ENCODE peak calls at places on chromosomes 6 and 20, in nine cellular contexts. Q is Peyer's patch, H is body of pancreas, Y is ovary, O is IMR-90, N is heart left ventricle, A is K562, V is stomach, S is HCT116. M is an unnamed sample.

GRCh38 chr20:50837532-50838321 is 42.9 kb downstream of the BCAS4 start:
- DNase-seq in Q (peak), H (no peak), Y (peak), O (peak), N (no peak), A (peak), V (no peak), S (no peak), M (peak)

GRCh38 chr6:47041741-47042140 is 391 bp downstream of the ADGRF1 start:
- DNase-seq in Q (no peak), H (no peak), Y (no peak), O (no peak), N (no peak), A (no peak), V (no peak), S (no peak), M (no peak)

GRCh38 chr6:2384518-2384917 is 139.1 kb upstream of the GMDS start:
- DNase-seq in Q (no peak), H (no peak), Y (no peak), O (no peak), N (no peak), A (no peak), V (no peak), S (no peak), M (no peak)

GRCh38 chr20:409697-410559 is 1.8 kb downstream of the RBCK1 start:
- DNase-seq in Q (peak), H (peak), Y (no peak), O (no peak), N (no peak), A (no peak), V (no peak), S (no peak), M (no peak)

GRCh38 chr6:30557683-30557981 is 537 bp downstream of the PRR3 start:
- DNase-seq in Q (no peak), H (no peak), Y (no peak), O (no peak), N (no peak), A (no peak), V (no peak), S (peak), M (no peak)

GRCh38 chr6:144544266-144544830 is 259.2 kb downstream of the UTRN start:
- DNase-seq in Q (no peak), H (no peak), Y (no peak), O (no peak), N (no peak), A (no peak), V (no peak), S (no peak), M (no peak)

GRCh38 chr6:46704562-46704961 is 16.9 kb downstream of the TDRD6 start:
- DNase-seq in Q (no peak), H (no peak), Y (no peak), O (no peak), N (no peak), A (no peak), V (no peak), S (peak), M (no peak)

GRCh38 chr20:36881888-36882287 is 6.0 kb downstream of the TLDC2 start:
- DNase-seq in Q (peak), H (no peak), Y (no peak), O (no peak), N (no peak), A (no peak), V (no peak), S (no peak), M (no peak)

GRCh38 chr6:8268606-8269005 is 166.3 kb upstream of the EEF1E1 start:
- DNase-seq in Q (no peak), H (no peak), Y (no peak), O (no peak), N (no peak), A (no peak), V (no peak), S (no peak), M (no peak)

GRCh38 chr6:33064723-33065122 is 8.7 kb downstream of the HLA-DPA1 start:
- DNase-seq in Q (no peak), H (no peak), Y (no peak), O (no peak), N (no peak), A (no peak), V (no peak), S (no peak), M (no peak)

GRCh38 chr6:117449549-117450439 is 24.1 kb upstream of the ROS1 start:
- DNase-seq in Q (peak), H (peak), Y (peak), O (peak), N (no peak), A (peak), V (peak), S (peak), M (peak)

GRCh38 chr6:108689279-108690161 is 128.8 kb downstream of the FOXO3 start:
- DNase-seq in Q (peak), H (peak), Y (peak), O (peak), N (peak), A (peak), V (peak), S (peak), M (peak)

GRCh38 chr20:14234666-14235295 is 102.6 kb downstream of the FLRT3 start:
- DNase-seq in Q (no peak), H (no peak), Y (no peak), O (peak), N (no peak), A (no peak), V (no peak), S (no peak), M (no peak)

GRCh38 chr6:58198301-58198700 is 880.9 kb downstream of the PRIM2 start:
- DNase-seq in Q (no peak), H (no peak), Y (no peak), O (no peak), N (no peak), A (no peak), V (no peak), S (no peak), M (no peak)

GRCh38 chr6:158737710-158738615 is 81.2 kb downstream of the EZR start:
- DNase-seq in Q (peak), H (no peak), Y (no peak), O (peak), N (no peak), A (no peak), V (no peak), S (peak), M (no peak)

GRCh38 chr6:31794866-31795615 is 511 bp downstream of the VARS1 start:
- DNase-seq in Q (no peak), H (no peak), Y (no peak), O (no peak), N (no peak), A (peak), V (no peak), S (no peak), M (no peak)

GRCh38 chr6:168215121-168215808 is 104.3 kb downstream of the DACT2 start:
- DNase-seq in Q (no peak), H (no peak), Y (no peak), O (no peak), N (no peak), A (no peak), V (peak), S (no peak), M (no peak)

GRCh38 chr20:15609956-15610355 is 963.3 kb downstream of the KIF16B start:
- DNase-seq in Q (no peak), H (no peak), Y (no peak), O (no peak), N (no peak), A (no peak), V (no peak), S (no peak), M (no peak)

GRCh38 chr6:131062245-131063027 is 609 bp downstream of the EPB41L2 start:
- DNase-seq in Q (peak), H (peak), Y (peak), O (no peak), N (peak), A (peak), V (peak), S (no peak), M (peak)

GRCh38 chr6:157442296-157442695 is 61.3 kb downstream of the ZDHHC14 start:
- DNase-seq in Q (no peak), H (no peak), Y (no peak), O (peak), N (no peak), A (no peak), V (no peak), S (no peak), M (no peak)

GRCh38 chr6:154874684-154875594 is 120.2 kb upstream of the TIAM2 start:
- DNase-seq in Q (no peak), H (no peak), Y (no peak), O (no peak), N (no peak), A (no peak), V (no peak), S (no peak), M (no peak)

GRCh38 chr6:73652637-73653570 is 888 bp downstream of the SLC17A5 start:
- DNase-seq in Q (peak), H (peak), Y (peak), O (peak), N (peak), A (peak), V (peak), S (peak), M (peak)

GRCh38 chr6:154653853-154654252 is 79.4 kb upstream of the SCAF8 start:
- DNase-seq in Q (no peak), H (peak), Y (peak), O (peak), N (no peak), A (no peak), V (no peak), S (no peak), M (peak)

GRCh38 chr6:107116328-107116892 is 1.1 kb upstream of the BEND3 start:
- DNase-seq in Q (peak), H (peak), Y (no peak), O (no peak), N (no peak), A (peak), V (peak), S (no peak), M (no peak)

GRCh38 chr20:37804584-37805566 is 98.1 kb upstream of the VSTM2L start:
- DNase-seq in Q (peak), H (no peak), Y (no peak), O (no peak), N (no peak), A (no peak), V (no peak), S (no peak), M (no peak)

GRCh38 chr6:23180504-23181293 is 611.3 kb downstream of the HDGFL1 start:
- DNase-seq in Q (no peak), H (peak), Y (peak), O (peak), N (peak), A (no peak), V (peak), S (no peak), M (peak)

GRCh38 chr20:25286917-25287316 is 39.0 kb downstream of the PYGB start:
- DNase-seq in Q (peak), H (peak), Y (peak), O (no peak), N (peak), A (no peak), V (no peak), S (no peak), M (no peak)

GRCh38 chr6:10413850-10414765 is 766 bp downstream of the TFAP2A start:
- DNase-seq in Q (no peak), H (no peak), Y (no peak), O (no peak), N (no peak), A (peak), V (no peak), S (no peak), M (no peak)

GRCh38 chr6:118574051-118574865 is 26.2 kb downstream of the PLN start:
- DNase-seq in Q (no peak), H (no peak), Y (no peak), O (peak), N (no peak), A (no peak), V (no peak), S (no peak), M (no peak)

GRCh38 chr6:75349262-75349984 is 64.8 kb upstream of the TMEM30A start:
- DNase-seq in Q (no peak), H (peak), Y (no peak), O (peak), N (peak), A (peak), V (no peak), S (no peak), M (peak)

GRCh38 chr6:49462599-49462926 is 490 bp downstream of the MMUT start:
- DNase-seq in Q (no peak), H (no peak), Y (no peak), O (no peak), N (no peak), A (peak), V (no peak), S (no peak), M (no peak)

GRCh38 chr20:12294684-12295083 is 377.0 kb downstream of the BTBD3 start:
- DNase-seq in Q (no peak), H (no peak), Y (no peak), O (no peak), N (no peak), A (no peak), V (no peak), S (no peak), M (no peak)

GRCh38 chr6:157098999-157099398 is 224.3 kb downstream of the TMEM242 start:
- DNase-seq in Q (no peak), H (no peak), Y (no peak), O (no peak), N (no peak), A (no peak), V (no peak), S (no peak), M (no peak)

GRCh38 chr6:163182696-163183095 is 231.8 kb upstream of the QKI start:
- DNase-seq in Q (no peak), H (no peak), Y (no peak), O (no peak), N (no peak), A (no peak), V (no peak), S (no peak), M (no peak)

GRCh38 chr6:124977067-124977908 is 15.1 kb downstream of the RNF217 start:
- DNase-seq in Q (no peak), H (no peak), Y (no peak), O (peak), N (no peak), A (no peak), V (no peak), S (no peak), M (no peak)

GRCh38 chr20:23568320-23569011 is at the start of gene CST9L:
- DNase-seq in Q (no peak), H (no peak), Y (no peak), O (no peak), N (no peak), A (no peak), V (no peak), S (no peak), M (no peak)

GRCh38 chr20:48131581-48131980 is 346.3 kb upstream of the SULF2 start:
- DNase-seq in Q (no peak), H (no peak), Y (peak), O (no peak), N (no peak), A (no peak), V (no peak), S (no peak), M (peak)

GRCh38 chr20:41047279-41047974 is 18.8 kb downstream of the TOP1 start:
- DNase-seq in Q (no peak), H (no peak), Y (no peak), O (no peak), N (no peak), A (no peak), V (no peak), S (no peak), M (no peak)

GRCh38 chr6:166460473-166461437 is 78.0 kb upstream of the MPC1 start:
- DNase-seq in Q (no peak), H (no peak), Y (no peak), O (peak), N (no peak), A (no peak), V (no peak), S (no peak), M (no peak)

GRCh38 chr6:149566372-149567193 is at the start of gene GINM1:
- DNase-seq in Q (peak), H (peak), Y (peak), O (peak), N (peak), A (peak), V (peak), S (no peak), M (peak)
- TF ChIP-seq POLR2A in Q (peak), H (peak), Y (peak), O (no peak), N (no peak), A (peak), V (no peak), S (no peak), M (peak)

GRCh38 chr6:148128014-148128730 is 214.5 kb upstream of the SASH1 start:
- DNase-seq in Q (no peak), H (no peak), Y (no peak), O (no peak), N (no peak), A (no peak), V (no peak), S (no peak), M (no peak)
- H3K4me3 ChIP-seq in Q (no peak), H (no peak), Y (no peak), O (no peak), N (no peak), A (no peak), V (no peak), S (no peak), M (no peak)

GRCh38 chr20:57242414-57242813 is 24.0 kb downstream of the BMP7 start:
- DNase-seq in Q (no peak), H (no peak), Y (no peak), O (no peak), N (no peak), A (no peak), V (no peak), S (no peak), M (no peak)

GRCh38 chr20:57241592-57241991 is 24.8 kb downstream of the BMP7 start:
- DNase-seq in Q (no peak), H (no peak), Y (no peak), O (no peak), N (no peak), A (no peak), V (no peak), S (no peak), M (no peak)

GRCh38 chr20:57237006-57237953 is 29.2 kb downstream of the BMP7 start:
- DNase-seq in Q (no peak), H (no peak), Y (no peak), O (no peak), N (no peak), A (no peak), V (no peak), S (no peak), M (no peak)

GRCh38 chr20:57240850-57241429 is 25.5 kb downstream of the BMP7 start:
- DNase-seq in Q (no peak), H (no peak), Y (no peak), O (no peak), N (no peak), A (no peak), V (no peak), S (no peak), M (no peak)

DNA sequence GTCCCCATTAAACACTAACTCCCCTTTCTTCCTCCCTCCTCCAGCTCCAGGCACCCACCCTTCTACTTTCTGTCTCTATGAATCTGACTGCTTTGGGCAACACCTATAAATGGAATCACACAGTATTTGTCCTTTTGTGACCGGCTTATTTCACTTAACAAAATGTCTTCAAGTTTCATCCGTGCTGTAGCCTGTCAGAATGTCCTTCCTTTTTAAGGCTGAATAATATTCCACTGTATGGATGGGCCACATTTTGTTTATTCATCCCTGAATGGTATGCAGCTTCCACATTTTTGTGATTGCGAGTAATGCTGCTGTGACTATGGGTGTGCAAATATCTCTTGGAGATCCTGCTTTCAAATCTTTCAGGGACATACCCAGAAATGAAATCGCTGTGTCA is 28.4 kb downstream of the BMP7 start:
- DNase-seq in Q (no peak), H (no peak), Y (no peak), O (no peak), N (no peak), A (no peak), V (no peak), S (no peak), M (no peak)
- H3K27ac ChIP-seq in Q (no peak), H (no peak), Y (no peak), O (no peak), N (no peak), A (no peak), V (no peak), S (no peak), M (no peak)

GRCh38 chr6:26473758-26474438 is 16.1 kb downstream of the BTN2A1 start:
- DNase-seq in Q (peak), H (peak), Y (peak), O (peak), N (peak), A (peak), V (peak), S (peak), M (peak)
- TF ChIP-seq POLR2A in Q (peak), H (peak), Y (peak), O (peak), N (no peak), A (peak), V (no peak), S (peak), M (peak)

GRCh38 chr6:4349931-4350330 is 214.6 kb upstream of the ECI2 start:
- DNase-seq in Q (no peak), H (no peak), Y (no peak), O (no peak), N (no peak), A (no peak), V (no peak), S (no peak), M (no peak)
- H3K4me3 ChIP-seq in Q (no peak), H (no peak), Y (no peak), O (no peak), N (no peak), A (no peak), V (no peak), S (no peak), M (no peak)

GRCh38 chr20:17875981-17876385 is 92.6 kb downstream of the SNX5 start:
- DNase-seq in Q (no peak), H (no peak), Y (no peak), O (no peak), N (no peak), A (no peak), V (no peak), S (no peak), M (no peak)
- H3K27ac ChIP-seq in Q (peak), H (peak), Y (peak), O (peak), N (no peak), A (no peak), V (peak), S (no peak), M (peak)

DNA sequence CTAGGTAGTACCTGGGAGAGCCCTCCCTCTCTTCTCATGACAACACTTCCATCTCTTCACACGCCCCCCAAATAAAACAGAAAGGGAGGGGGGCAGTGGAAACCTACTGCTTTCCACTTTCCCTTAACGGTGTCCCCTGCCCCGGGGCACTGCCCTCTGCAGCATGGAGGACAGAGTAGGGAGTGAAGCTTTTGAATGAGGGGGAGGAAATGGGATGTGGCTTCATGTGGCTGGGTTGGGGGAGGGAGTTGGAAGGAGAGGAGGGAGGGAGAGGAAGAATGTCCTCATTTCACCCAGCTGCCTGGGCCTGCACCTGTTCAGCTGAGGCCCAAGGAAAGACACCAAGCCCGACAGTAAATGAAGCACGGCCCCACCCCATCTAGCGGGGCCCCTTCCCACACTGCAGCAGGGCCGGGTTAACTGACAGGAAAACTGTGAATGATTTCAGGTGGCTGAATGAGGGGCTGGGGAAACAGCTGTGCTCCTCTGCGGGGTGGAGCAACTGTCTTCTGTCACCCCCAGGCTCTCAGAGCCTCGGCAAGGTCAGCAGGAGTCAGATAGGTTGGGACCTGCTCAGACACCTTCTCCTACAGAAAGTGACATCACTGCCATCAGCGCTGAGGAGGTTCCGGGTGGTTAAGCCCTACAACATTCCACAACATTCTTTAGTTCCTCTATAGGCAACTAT is 40.0 kb upstream of the TAF8 start:
- DNase-seq in Q (no peak), H (no peak), Y (no peak), O (no peak), N (no peak), A (peak), V (peak), S (no peak), M (no peak)
- TF ChIP-seq POLR2A in Q (no peak), H (no peak), Y (no peak), O (no peak), N (no peak), A (peak), V (no peak), S (no peak), M (no peak)